ENCODE peak calls at places on chromosomes 16 and 17, in five cellular contexts. I, T, U, H and G are unnamed samples.

GRCh38 chr16:88746511-88746910 is 38.5 kb downstream of the PIEZO1 start:
- DNase-seq in U (no peak), T (no peak), I (no peak), H (no peak), G (no peak)

GRCh38 chr17:21293846-21294240 is 9.3 kb downstream of the MAP2K3 start:
- DNase-seq in T (no peak), U (no peak), H (no peak), I (no peak), G (no peak)

GRCh38 chr16:85891033-85891775 is 7.8 kb upstream of the IRF8 start:
- DNase-seq in T (peak), H (no peak), I (peak), U (peak), G (peak)

GRCh38 chr16:35398208-35398607 is 1938.8 kb downstream of the TP53TG3F start:
- DNase-seq in U (no peak), H (no peak), T (no peak), I (no peak), G (peak)

GRCh38 chr17:410674-411401 is 58.2 kb upstream of the RPH3AL start:
- DNase-seq in T (peak), I (peak), U (no peak), H (no peak), G (no peak)

GRCh38 chr17:44023545-44024270 is 8.9 kb upstream of the TMEM101 start:
- DNase-seq in H (no peak), I (no peak), T (no peak), U (no peak), G (no peak)

GRCh38 chr17:35432176-35433074 is at the start of gene SLFN12:
- DNase-seq in U (peak), H (no peak), T (no peak), I (peak), G (peak)

GRCh38 chr17:17613708-17614114 is 22.2 kb upstream of the PEMT start:
- DNase-seq in H (no peak), T (peak), I (peak), U (peak), G (peak)

GRCh38 chr16:47392114-47392513 is 68.7 kb downstream of the ITFG1 start:
- DNase-seq in I (no peak), H (no peak), T (no peak), U (no peak), G (no peak)

GRCh38 chr16:49446805-49447204 is 73.2 kb downstream of the C16orf78 start:
- DNase-seq in H (no peak), U (no peak), T (no peak), I (no peak), G (no peak)

GRCh38 chr16:12784076-12784475 is 19.6 kb downstream of the CPPED1 start:
- DNase-seq in U (no peak), T (peak), H (no peak), I (no peak), G (no peak)

GRCh38 chr16:17345043-17345442 is 125.7 kb downstream of the XYLT1 start:
- DNase-seq in I (peak), U (no peak), T (no peak), H (no peak), G (no peak)

GRCh38 chr16:49023095-49023494 is 258.5 kb downstream of the CBLN1 start:
- DNase-seq in T (no peak), H (no peak), U (no peak), I (peak), G (peak)

GRCh38 chr17:78129385-78130079 is 977 bp upstream of the TMC6 start:
- DNase-seq in T (no peak), I (no peak), H (no peak), U (no peak), G (no peak)

GRCh38 chr17:3978421-3979275 is 14.4 kb upstream of the ATP2A3 start:
- DNase-seq in U (peak), I (no peak), T (no peak), H (no peak), G (peak)

GRCh38 chr17:42240201-42240600 is 36.0 kb downstream of the STAT5B start:
- DNase-seq in U (no peak), I (no peak), T (no peak), H (no peak), G (no peak)

GRCh38 chr16:12672986-12673385 is 130.7 kb downstream of the CPPED1 start:
- DNase-seq in I (no peak), T (no peak), U (no peak), H (no peak), G (no peak)

GRCh38 chr17:77690271-77691161 is 268.0 kb upstream of the TNRC6C start:
- DNase-seq in U (no peak), T (no peak), I (no peak), H (peak), G (no peak)

GRCh38 chr17:73697872-73698271 is 53.6 kb upstream of the SDK2 start:
- DNase-seq in H (no peak), T (no peak), I (no peak), U (peak), G (no peak)

GRCh38 chr16:87171723-87172122 is 145.5 kb downstream of the C16orf95 start:
- DNase-seq in I (no peak), T (no peak), U (no peak), H (no peak), G (no peak)

GRCh38 chr16:87170310-87170709 is 146.9 kb downstream of the C16orf95 start:
- DNase-seq in U (no peak), H (no peak), T (no peak), I (no peak), G (no peak)

GRCh38 chr16:87173294-87173883 is 143.8 kb downstream of the C16orf95 start:
- DNase-seq in H (no peak), T (no peak), I (no peak), U (no peak), G (no peak)

GRCh38 chr16:87174061-87174460 is 143.1 kb downstream of the C16orf95 start:
- DNase-seq in U (no peak), H (no peak), T (no peak), I (no peak), G (no peak)

GRCh38 chr16:87172632-87173031 is 144.6 kb downstream of the C16orf95 start:
- DNase-seq in I (no peak), H (no peak), U (no peak), T (peak), G (no peak)
- TF ChIP-seq CTCF in I (peak), H (peak), U (no peak), T (no peak), G (no peak)

GRCh38 chr16:66548068-66548467 is 1.9 kb downstream of the TK2 start:
- DNase-seq in T (no peak), H (peak), U (no peak), I (no peak), G (no peak)

GRCh38 chr16:66551362-66551761 is 1.0 kb upstream of the CKLF start:
- DNase-seq in I (peak), H (no peak), U (peak), T (peak), G (peak)

GRCh38 chr16:66548868-66549267 is 1.1 kb downstream of the TK2 start:
- DNase-seq in T (no peak), I (no peak), H (no peak), U (no peak), G (no peak)

GRCh38 chr16:66547101-66547989 is 2.6 kb downstream of the TK2 start:
- DNase-seq in U (no peak), I (no peak), T (no peak), H (peak), G (no peak)

GRCh38 chr16:66549284-66550131 is at the start of gene TK2:
- DNase-seq in H (peak), U (peak), T (no peak), I (peak), G (no peak)
- TF ChIP-seq CTCF in H (peak), U (no peak), T (peak), I (peak), G (no peak)

DNA sequence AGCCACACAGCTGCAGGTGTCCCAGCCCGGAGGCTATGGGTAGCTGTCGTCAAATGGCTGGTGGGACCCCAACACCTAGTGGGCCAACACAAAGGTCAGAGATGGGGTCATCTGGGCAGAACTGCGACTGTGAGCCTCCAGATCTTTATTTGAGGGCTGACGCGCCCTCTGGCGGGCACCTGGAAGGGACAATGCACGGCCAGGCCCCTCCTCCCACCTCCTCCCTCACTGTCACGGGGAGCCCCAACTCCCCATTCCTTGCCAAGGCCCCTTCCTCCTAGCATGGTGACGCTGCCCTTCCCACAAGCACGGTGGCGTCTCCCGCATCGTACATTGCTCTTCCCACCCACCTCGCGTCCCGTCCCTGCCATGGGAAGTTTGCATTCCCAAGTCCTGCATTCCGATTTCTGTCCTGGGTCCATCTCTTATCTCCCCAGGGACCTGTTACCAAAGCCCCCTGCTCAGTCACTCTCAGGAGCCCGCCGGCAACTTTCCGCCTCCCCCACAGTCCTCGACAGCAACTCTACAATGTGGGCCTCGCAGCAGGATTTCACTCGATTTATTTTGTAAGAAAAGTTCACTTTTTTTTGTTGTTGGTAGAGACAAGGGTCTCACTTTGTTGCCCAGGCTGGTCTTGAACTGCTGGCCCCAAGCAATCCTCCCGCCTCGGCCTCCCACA is 1.0 kb downstream of the TLE7 start:
- DNase-seq in I (no peak), T (no peak), H (no peak), U (no peak), G (no peak)
- TF ChIP-seq CTCF in I (no peak), T (no peak), H (no peak), U (no peak), G (no peak)

DNA sequence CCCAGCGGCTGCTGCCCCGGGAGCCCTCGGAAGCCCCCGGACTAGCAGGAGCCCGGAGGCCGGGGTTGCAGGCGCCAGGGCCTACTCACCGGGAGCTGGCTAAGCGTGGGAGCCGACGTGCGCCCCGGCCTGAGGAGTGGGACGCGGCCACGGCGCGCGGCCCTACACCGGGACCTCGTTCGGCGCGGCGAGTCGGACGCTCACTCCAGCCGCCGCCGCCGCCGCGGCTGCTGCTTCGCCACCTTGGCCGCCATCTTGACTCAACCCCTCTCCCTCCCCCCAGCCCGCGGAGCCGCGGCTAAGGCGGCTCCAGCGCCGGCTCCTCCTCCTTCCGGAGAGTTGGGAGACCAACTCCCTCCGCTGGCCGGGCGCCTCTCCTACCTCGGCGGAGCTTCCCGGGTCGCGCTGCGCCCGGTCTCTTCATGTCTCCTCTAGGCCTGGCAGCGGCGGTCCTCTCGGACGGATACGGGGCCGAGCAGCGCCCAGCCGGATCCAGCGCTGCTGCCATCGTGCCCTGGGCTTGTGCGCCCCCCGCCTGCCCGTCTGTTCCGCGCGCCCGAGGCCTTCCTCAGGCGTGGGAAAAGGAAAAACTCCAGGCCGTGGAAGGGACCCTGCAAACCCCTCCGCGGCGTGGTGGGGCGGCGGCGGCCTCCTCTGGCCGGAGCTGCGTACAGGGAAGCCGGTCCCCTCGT is at the start of gene NCOR1:
- DNase-seq in T (peak), I (peak), H (peak), U (peak), G (peak)
- TF ChIP-seq CTCF in T (peak), I (peak), H (peak), U (peak), G (peak)

GRCh38 chr17:80861360-80861861 is 130.2 kb upstream of the CHMP6 start:
- DNase-seq in T (no peak), H (no peak), I (no peak), U (no peak), G (peak)

GRCh38 chr17:80862978-80863377 is 128.7 kb upstream of the CHMP6 start:
- DNase-seq in I (no peak), U (no peak), T (no peak), H (no peak), G (no peak)

GRCh38 chr17:80862341-80862969 is 129.2 kb upstream of the CHMP6 start:
- DNase-seq in H (no peak), U (no peak), I (no peak), T (no peak), G (no peak)

GRCh38 chr17:80860703-80861359 is 130.8 kb upstream of the CHMP6 start:
- DNase-seq in U (no peak), I (no peak), T (no peak), H (no peak), G (no peak)

GRCh38 chr17:80861892-80862291 is 129.7 kb upstream of the CHMP6 start:
- DNase-seq in H (no peak), U (no peak), T (peak), I (peak), G (peak)
- TF ChIP-seq CTCF in H (peak), U (no peak), T (peak), I (peak), G (peak)

DNA sequence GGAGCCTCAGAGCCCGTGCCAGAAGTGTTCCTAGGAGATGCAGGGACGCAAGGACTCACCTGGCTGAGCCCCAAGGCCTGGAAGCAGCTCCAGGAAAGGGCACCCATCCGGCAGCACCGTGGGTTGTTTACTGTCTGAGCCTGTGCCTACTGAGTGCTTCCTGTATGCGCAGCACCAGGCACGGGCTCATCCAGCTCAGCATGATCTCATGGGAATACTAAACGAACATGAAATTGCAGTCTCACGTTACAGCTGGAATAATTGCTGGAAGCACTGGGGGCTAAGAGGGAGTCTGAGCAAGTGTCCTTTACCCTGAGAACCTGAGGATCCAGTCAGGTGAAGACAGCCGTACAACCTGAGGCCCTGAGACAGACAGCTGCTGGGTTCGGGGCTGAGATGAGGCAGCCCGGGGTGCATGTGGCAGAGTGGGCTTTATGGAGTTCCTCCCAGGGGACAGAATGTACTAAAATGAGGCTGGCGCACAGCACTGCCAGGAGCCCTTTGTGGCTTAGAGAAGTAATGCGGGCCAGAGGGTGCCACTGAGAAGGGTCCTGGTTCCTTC is 5.4 kb downstream of the CTRL start:
- DNase-seq in T (no peak), H (no peak), I (peak), U (no peak), G (no peak)
- TF ChIP-seq CTCF in T (no peak), H (no peak), I (no peak), U (no peak), G (no peak)

GRCh38 chr17:8742828-8743227 is 1.8 kb downstream of the CCDC42 start:
- DNase-seq in H (no peak), T (no peak), I (no peak), U (no peak), G (no peak)

GRCh38 chr17:8744086-8744781 is 402 bp downstream of the CCDC42 start:
- DNase-seq in H (no peak), T (no peak), U (no peak), I (no peak), G (no peak)

GRCh38 chr17:8747731-8748130 is 3.1 kb upstream of the CCDC42 start:
- DNase-seq in H (no peak), U (no peak), I (no peak), T (no peak), G (no peak)

GRCh38 chr17:8746501-8747236 is 2.0 kb upstream of the CCDC42 start:
- DNase-seq in H (no peak), I (peak), U (no peak), T (no peak), G (no peak)

GRCh38 chr17:8745586-8746500 is 1.2 kb upstream of the CCDC42 start:
- DNase-seq in U (peak), T (peak), H (no peak), I (peak), G (peak)
- TF ChIP-seq CTCF in U (peak), T (peak), H (peak), I (peak), G (peak)

DNA sequence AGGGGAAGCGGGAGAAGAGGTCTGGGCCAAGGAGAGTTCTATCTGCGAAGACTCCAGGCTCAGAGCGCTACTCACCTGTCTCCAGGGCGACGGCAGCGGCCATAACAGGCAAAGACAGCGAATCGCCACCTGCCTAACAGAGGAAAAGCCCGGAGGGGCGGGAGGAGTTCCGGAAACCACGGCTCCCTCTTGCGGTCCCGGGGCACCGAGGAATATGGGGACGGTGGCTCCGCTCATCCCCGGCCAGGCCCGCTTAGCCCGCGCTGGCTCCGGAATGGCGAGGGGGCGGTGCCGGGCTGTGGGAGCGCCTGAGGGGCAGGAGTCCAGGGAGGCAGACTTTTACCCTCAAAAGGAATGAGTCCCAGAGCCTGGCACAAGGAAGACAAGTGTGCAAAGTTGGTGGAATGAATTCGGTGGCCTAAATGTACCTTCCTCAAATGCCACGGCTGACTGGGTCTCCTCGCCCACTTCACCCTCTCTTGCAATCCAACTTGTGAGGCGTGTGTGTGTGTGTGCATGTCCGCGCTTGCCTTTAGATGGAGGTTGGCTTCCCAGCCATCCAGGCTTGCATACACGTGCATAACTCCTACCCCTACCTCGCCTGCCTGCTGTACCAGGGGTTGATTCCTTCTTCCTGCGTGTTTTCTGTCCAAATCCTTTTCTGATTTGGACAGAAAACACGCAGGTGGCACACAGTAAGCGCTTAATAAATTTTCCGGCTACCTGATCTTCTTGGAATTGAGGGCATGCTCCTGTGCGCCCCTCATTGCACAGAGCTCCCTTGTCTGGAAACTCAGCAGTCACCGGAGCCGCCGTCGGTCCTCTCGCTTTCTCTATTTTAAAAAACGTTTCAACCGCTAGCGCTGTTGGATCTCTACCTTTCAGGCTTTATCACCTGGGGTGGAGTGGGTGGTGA is 3.5 kb downstream of the C17orf100 start:
- DNase-seq in U (peak), H (peak), T (no peak), I (no peak), G (peak)
- TF ChIP-seq CTCF in U (no peak), H (no peak), T (no peak), I (no peak), G (no peak)

DNA sequence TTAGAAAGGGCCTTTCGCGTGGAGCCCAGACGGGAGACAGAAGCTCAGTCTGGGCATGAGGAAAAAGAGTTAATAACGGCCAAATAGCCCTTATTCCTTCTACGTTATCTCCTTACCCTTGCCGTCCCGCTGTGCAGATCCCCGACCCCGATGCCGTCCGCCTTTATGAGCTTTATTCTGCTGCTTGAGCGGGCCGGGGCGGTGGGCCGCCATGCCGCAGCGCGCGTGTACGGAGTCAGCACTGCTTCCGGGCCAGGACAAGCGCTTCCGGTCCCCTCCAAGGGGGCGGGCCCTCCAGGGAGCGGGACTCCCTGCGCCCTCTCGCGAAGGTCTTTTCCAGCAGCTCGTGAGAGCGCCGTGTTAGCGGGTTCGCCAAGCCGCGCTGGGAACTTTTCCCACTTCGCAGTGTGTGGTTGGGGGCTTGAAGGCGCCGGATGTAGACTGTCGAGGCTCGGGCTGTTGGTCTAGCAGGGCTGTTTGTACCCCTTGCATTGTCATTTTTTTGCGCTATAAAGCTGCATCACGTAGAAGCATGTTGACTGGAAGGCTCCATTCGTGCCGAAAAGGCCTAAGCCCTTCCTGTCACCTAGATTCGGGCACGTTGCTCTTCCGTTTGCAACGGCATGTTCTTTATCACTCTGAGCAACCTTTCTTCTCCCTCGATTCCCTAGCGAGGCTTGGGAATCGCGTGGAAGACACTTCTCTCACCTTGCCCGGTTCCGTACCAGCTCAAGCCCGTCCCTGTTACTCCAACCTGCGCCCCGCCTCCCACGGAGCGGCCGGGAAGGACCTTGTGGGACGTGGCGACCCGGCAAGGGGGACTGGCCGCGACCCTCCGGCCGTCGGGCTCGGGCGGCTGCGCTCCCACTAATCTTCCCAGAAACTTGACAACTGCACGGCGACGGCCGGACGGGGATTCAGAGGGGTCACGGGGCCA is at the start of gene TSR1:
- DNase-seq in T (peak), U (peak), I (peak), H (peak), G (peak)
- TF ChIP-seq CTCF in T (peak), U (no peak), I (peak), H (peak), G (no peak)